ENCODE peak calls at places on chromosomes 2 and 18, in ten cellular contexts. A, W, M, T, X, C, U, Y, H and S are unnamed samples.

GRCh38 chr2:49940616-49941015 is 786.3 kb upstream of the FSHR start:
- DNase-seq in A (no peak), W (no peak), M (no peak), T (no peak), X (no peak), C (no peak), U (no peak), Y (peak; percentile 7), H (no peak), S (no peak)

GRCh38 chr2:215619989-215620388 is 184.1 kb upstream of the FN1 start:
- DNase-seq in A (peak; percentile 21), W (no peak), M (no peak), T (no peak), X (peak; percentile 57), C (peak; percentile 49), U (no peak), Y (no peak), H (no peak), S (no peak)

GRCh38 chr2:152694161-152694661 is 23.1 kb downstream of the PRPF40A start:
- DNase-seq in A (no peak), W (peak; percentile 87), M (no peak), T (peak; percentile 82), X (no peak), C (no peak), U (no peak), Y (peak; percentile 34), H (no peak), S (no peak)

GRCh38 chr2:38598991-38599295 is 3.8 kb downstream of the HNRNPLL start:
- DNase-seq in A (no peak), W (no peak), M (no peak), T (peak; percentile 51), X (no peak), C (no peak), U (no peak), Y (no peak), H (no peak), S (no peak)

GRCh38 chr2:161131074-161131680 is 29.1 kb upstream of the TANK start:
- DNase-seq in A (no peak), W (no peak), M (no peak), T (no peak), X (no peak), C (no peak), U (no peak), Y (no peak), H (no peak), S (no peak)

GRCh38 chr2:127083819-127084503 is 23.0 kb downstream of the BIN1 start:
- DNase-seq in A (no peak), W (peak; percentile 59), M (no peak), T (peak; percentile 98), X (no peak), C (peak; percentile 67), U (no peak), Y (no peak), H (peak; percentile 86), S (peak; percentile 90)

GRCh38 chr2:238190445-238190844 is 13.1 kb downstream of the ILKAP start:
- DNase-seq in A (no peak), W (no peak), M (no peak), T (no peak), X (no peak), C (no peak), U (no peak), Y (no peak), H (no peak), S (no peak)

GRCh38 chr2:199471443-199472057 is 13.8 kb upstream of the SATB2 start:
- DNase-seq in A (peak; percentile 93), W (peak; percentile 33), M (peak; percentile 82), T (peak; percentile 45), X (peak; percentile 79), C (peak; percentile 54), U (peak; percentile 92), Y (no peak), H (peak; percentile 83), S (no peak)

GRCh38 chr18:28125051-28125450 is 51.9 kb downstream of the CDH2 start:
- DNase-seq in A (no peak), W (no peak), M (no peak), T (no peak), X (no peak), C (no peak), U (no peak), Y (no peak), H (no peak), S (no peak)

GRCh38 chr18:60599995-60600394 is 227.4 kb upstream of the MC4R start:
- DNase-seq in A (no peak), W (no peak), M (no peak), T (no peak), X (no peak), C (no peak), U (no peak), Y (no peak), H (no peak), S (no peak)

GRCh38 chr18:61666876-61667590 is 225.8 kb downstream of the RNF152 start:
- DNase-seq in A (no peak), W (no peak), M (no peak), T (no peak), X (no peak), C (no peak), U (peak; percentile 52), Y (no peak), H (no peak), S (no peak)

GRCh38 chr2:229154381-229154780 is 116.7 kb downstream of the PID1 start:
- DNase-seq in A (no peak), W (peak; percentile 59), M (no peak), T (peak; percentile 14), X (no peak), C (no peak), U (no peak), Y (no peak), H (no peak), S (no peak)

GRCh38 chr2:195859513-195859912 is 202.5 kb downstream of the SLC39A10 start:
- DNase-seq in A (no peak), W (no peak), M (no peak), T (no peak), X (no peak), C (no peak), U (no peak), Y (no peak), H (no peak), S (no peak)

GRCh38 chr2:28166956-28167355 is 225.7 kb upstream of the FOSL2 start:
- DNase-seq in A (no peak), W (no peak), M (no peak), T (peak; percentile 75), X (no peak), C (no peak), U (no peak), Y (no peak), H (no peak), S (no peak)

DNA sequence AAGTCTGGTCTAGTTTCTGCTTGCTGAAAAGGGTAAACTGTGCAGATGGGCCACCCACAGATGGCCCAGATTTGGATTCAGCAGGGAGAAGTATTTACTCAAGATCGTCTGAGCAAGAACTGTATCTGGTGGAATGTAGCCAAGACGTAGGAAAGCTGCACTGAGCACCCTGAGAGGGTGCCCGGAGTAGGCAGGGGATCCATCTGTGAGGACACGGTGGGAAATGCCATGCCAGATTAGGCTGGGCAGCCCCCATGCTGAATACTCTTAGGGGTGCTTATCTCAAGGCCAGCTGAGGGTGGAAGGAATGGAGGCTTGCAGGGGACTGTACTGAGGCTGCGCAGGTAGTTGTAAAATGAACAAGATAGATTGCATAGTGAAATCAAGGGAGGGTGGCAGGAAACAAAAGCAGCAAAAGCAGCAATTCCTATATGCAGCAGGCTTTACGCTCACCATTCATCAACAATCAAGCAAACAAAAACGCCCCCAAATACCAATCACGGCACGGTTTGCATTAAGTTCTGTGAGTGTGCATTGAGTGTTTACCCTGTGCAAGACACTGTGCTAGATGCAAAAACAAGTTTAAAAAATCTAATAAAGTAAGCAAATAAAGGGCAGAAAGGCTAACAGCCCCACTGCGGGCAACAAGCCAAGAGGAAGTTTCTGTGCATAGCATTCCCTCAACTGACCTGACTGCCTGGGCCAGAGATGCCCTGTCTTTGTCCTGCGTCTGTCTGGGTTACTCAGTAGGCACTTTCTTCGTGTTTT is 32.2 kb upstream of the LPIN2 start:
- DNase-seq in A (no peak), W (no peak), M (peak; percentile 77), T (no peak), X (no peak), C (peak; percentile 37), U (no peak), Y (no peak), H (peak; percentile 66), S (no peak)
- H3K27ac ChIP-seq in A (no peak overlapping the region), W (no peak overlapping the region), M (peak overlapping the region; percentile 46), T (no peak overlapping the region), X (no peak overlapping the region), C (no peak overlapping the region), U (no peak overlapping the region), Y (no peak overlapping the region), H (no peak overlapping the region), S (no peak overlapping the region)

GRCh38 chr2:176491172-176491904 is 222.1 kb downstream of the MTX2 start:
- DNase-seq in A (no peak), W (peak; percentile 90), M (no peak), T (peak; percentile 96), X (peak; percentile 76), C (peak; percentile 83), U (no peak), Y (no peak), H (no peak), S (peak; percentile 63)
- H3K27ac ChIP-seq in A (no peak overlapping the region), W (no peak overlapping the region), M (no peak overlapping the region), T (no peak overlapping the region), X (peak overlapping the region; percentile 30), C (peak overlapping the region; percentile 14), U (no peak overlapping the region), Y (no peak overlapping the region), H (no peak overlapping the region), S (no peak overlapping the region)

DNA sequence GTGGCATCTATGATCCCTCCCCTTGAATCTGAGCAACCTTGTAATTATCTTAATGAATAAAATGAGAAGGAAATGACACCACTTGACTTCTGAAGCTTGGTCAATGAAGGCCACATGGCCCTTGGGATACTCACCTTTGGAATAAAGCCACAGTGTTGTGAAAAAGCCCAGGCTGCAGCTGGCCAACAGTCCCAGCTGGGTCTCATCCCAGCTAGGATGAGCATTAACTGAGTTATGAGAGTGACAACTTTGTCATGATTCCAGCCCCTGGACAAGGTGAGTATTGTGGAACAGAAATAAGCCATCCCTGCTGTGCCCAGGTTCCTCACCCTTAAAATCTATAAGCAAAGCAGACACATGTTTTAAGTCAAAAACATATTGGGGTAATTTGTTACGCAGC is 9.5 kb upstream of the DDX1 start:
- DNase-seq in A (no peak), W (no peak), M (no peak), T (no peak), X (no peak), C (no peak), U (no peak), Y (no peak), H (no peak), S (no peak)
- H3K27ac ChIP-seq in A (no peak overlapping the region), W (no peak overlapping the region), M (no peak overlapping the region), T (no peak overlapping the region), X (no peak overlapping the region), C (no peak overlapping the region), U (no peak overlapping the region), Y (no peak overlapping the region), H (no peak overlapping the region), S (no peak overlapping the region)

DNA sequence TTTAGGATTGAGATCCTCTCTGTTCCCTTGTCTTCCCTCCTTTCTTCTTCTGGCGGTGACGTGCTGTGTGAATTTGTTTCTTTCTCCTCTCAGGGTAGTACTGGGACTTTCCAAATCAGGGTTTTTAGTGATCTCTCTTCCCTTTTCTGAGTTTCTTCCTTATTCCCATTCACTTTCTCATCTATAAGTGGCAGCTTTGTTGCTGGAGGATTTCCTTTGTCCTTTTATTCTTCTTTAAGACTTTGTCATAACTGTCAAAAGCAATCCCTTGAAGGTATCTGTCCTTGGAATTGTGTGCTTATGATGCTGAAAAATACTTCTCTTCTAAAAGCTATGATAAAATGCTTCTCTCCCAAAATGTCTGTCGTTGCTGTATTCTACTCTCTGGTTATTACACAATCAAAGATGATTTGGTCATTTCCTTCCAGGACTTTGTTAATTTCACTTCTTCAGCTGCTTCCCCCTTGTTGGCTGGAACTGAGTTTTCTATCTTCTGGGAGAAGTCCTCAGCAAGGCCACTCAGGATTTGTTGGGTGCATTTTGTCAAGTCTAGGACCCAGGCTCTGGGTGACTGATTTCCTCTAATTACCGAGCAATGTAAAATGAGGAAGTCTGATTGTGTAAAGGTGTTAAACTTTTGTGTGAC is 4.9 kb upstream of the IL1B start:
- DNase-seq in A (no peak), W (no peak), M (no peak), T (no peak), X (no peak), C (no peak), U (no peak), Y (no peak), H (no peak), S (no peak)
- H3K27ac ChIP-seq in A (peak overlapping the region; percentile 41), W (no peak overlapping the region), M (no peak overlapping the region), T (no peak overlapping the region), X (no peak overlapping the region), C (no peak overlapping the region), U (no peak overlapping the region), Y (no peak overlapping the region), H (no peak overlapping the region), S (no peak overlapping the region)